ENCODE peak calls at places on chromosome 10, in seven cellular contexts. P, I, N, K, A, C and V are unnamed samples.
A peak's percentile ranks its signal among the peaks of the same experiment; 100 is the strongest.

GRCh38 chr10:131834152-131834810 is 66.5 kb upstream of the PPP2R2D start:
- DNase-seq in A (no peak), P (no peak), K (no peak), C (no peak), N (no peak), I (no peak), V (no peak)

GRCh38 chr10:65231148-65231547 is 1694.7 kb upstream of the LRRTM3 start:
- DNase-seq in N (no peak), A (no peak), I (no peak), P (no peak), K (no peak), C (no peak), V (no peak)

GRCh38 chr10:123526356-123527079 is 139.6 kb upstream of the GPR26 start:
- DNase-seq in P (no peak), A (no peak), N (no peak), K (no peak), I (no peak), C (no peak), V (no peak)

GRCh38 chr10:21122907-21123306 is 225.8 kb upstream of the NEBL start:
- DNase-seq in I (no peak), K (no peak), C (no peak), N (no peak), A (no peak), P (no peak), V (no peak)

GRCh38 chr10:29649561-29650551 is 15.1 kb upstream of the SVIL start:
- DNase-seq in K (no peak), N (no peak), A (no peak), C (no peak), P (no peak), I (no peak), V (no peak)

GRCh38 chr10:5532618-5533097 is 7.9 kb downstream of the CALML3 start:
- DNase-seq in K (no peak), A (no peak), N (no peak), C (no peak), I (no peak), P (no peak), V (no peak)

GRCh38 chr10:50577681-50578350 is 45.9 kb downstream of the SGMS1 start:
- DNase-seq in C (no peak), I (no peak), K (no peak), A (no peak), N (no peak), P (no peak), V (peak; percentile 71)

GRCh38 chr10:99995713-99996112 is 14.0 kb downstream of the DNMBP start:
- DNase-seq in C (no peak), P (no peak), K (no peak), I (no peak), A (no peak), N (no peak), V (no peak)

GRCh38 chr10:132610071-132610701 is 72.6 kb downstream of the INPP5A start:
- DNase-seq in C (no peak), I (no peak), K (no peak), P (no peak), A (no peak), N (no peak), V (no peak)

DNA sequence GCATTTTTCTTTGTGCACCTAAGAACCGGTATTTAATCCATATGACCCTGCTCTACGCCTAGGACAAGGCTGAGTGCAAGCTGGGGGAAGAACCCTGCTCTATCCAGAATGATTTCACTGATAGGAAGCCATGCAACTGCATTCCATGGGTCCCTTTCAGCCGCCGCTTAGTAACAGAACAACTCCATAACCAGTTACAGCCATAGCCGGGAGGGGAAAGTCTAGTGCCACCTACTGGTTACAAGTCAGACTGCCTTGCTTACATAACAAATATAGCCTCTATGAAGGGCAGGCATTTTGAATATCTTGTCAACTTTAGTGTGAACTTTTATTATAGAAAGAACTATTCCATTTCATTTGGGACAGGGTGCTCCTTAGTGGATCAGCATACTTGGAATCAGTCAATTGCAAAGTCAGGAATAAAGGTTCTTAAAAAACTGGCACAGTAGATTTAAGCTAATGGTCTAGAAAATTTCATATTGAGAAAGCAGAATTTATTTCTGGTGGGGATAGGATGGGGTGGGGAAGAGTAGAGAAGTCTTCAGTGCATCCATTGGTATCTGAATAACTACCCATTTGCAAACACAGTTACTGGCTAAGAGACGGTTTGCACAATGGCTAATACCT is 521.7 kb downstream of the ADRA2A start:
- DNase-seq in P (peak; percentile 36), N (peak; percentile 41), A (no peak), C (peak; percentile 10), I (peak; percentile 13), K (peak; percentile 66), V (peak; percentile 88)
- TF ChIP-seq CTCF in P (peak; percentile 59), N (peak; percentile 92), A (peak; percentile 45), C (peak; percentile 43), I (peak; percentile 46), K (peak; percentile 88), V (peak; percentile 86)

GRCh38 chr10:118543714-118544400 is 51.6 kb downstream of the PRLHR start:
- DNase-seq in C (peak; percentile 90), A (no peak), P (no peak), K (peak; percentile 64), N (peak; percentile 57), I (peak; percentile 69), V (peak; percentile 77)
- TF ChIP-seq CTCF in C (peak; percentile 87), A (no peak), P (peak; percentile 41), K (peak; percentile 62), N (peak; percentile 77), I (peak; percentile 63), V (peak; percentile 62)

GRCh38 chr10:129662386-129662785 is 195.3 kb downstream of the MGMT start:
- DNase-seq in P (no peak), K (no peak), N (no peak), I (no peak), C (no peak), A (no peak), V (no peak)
- TF ChIP-seq CTCF in P (no peak), K (peak; percentile 24), N (peak; percentile 37), I (no peak), C (no peak), A (no peak), V (no peak)

GRCh38 chr10:74035324-74035723 is 37.4 kb downstream of the VCL start:
- DNase-seq in A (no peak), K (no peak), C (no peak), I (no peak), P (no peak), N (no peak), V (no peak)
- TF ChIP-seq CTCF in A (no peak), K (no peak), C (peak; percentile 19), I (peak; percentile 42), P (no peak), N (peak; percentile 23), V (peak; percentile 12)

DNA sequence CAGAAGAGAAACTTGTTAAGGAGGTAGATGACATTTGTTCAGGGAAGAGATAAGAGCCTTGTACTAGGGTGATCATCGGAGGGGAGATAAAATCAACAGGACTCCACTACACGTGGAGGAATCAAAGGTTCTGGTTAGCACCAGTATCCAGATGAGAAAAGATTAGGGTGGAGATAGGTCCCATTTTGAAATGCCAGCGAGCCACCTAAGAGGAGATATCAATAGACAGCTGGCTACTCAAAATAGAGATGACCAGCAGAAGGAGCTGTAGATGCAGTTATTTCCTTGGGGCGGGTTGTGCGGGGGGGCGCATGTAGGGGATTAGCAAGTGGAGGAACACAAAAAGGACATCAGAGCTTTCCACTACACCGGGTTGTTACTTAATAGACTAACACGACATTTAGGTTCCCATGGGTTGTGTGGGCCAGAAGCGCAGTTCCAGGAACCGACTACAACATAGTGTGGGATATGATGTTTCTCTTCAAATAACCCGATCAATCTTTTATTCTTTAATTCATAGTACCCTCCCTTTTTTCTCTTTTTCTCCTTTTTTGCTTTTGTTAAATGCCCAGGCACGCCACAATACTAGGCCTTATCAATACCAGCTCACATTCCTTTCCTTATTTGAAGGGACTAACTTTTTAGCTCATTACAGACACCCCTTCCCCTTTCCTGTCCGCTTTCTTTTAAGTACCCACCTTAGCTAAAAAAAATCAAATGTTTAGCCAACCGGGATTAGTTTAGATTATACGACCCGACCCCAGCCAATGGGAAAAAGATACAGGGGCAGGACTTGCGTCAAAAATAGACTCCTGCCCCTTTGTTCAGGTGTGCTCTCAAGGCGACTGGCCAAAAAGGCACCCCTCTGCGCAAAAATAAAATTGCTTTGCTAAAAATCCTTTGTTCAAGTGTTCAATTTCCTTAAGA is 2.0 kb upstream of the KIF11 start:
- DNase-seq in N (peak; percentile 15), I (peak; percentile 49), P (peak; percentile 49), C (no peak), K (peak; percentile 35), A (no peak), V (peak; percentile 60)
- TF ChIP-seq CTCF in N (peak; percentile 27), I (peak; percentile 63), P (no peak), C (no peak), K (no peak), A (no peak), V (peak; percentile 41)

GRCh38 chr10:107415446-107415845 is 250.9 kb upstream of the SORCS1 start:
- DNase-seq in K (no peak), I (no peak), A (no peak), P (no peak), N (no peak), C (no peak), V (no peak)

GRCh38 chr10:107413971-107414370 is 249.5 kb upstream of the SORCS1 start:
- DNase-seq in P (no peak), A (no peak), K (no peak), C (no peak), N (no peak), I (no peak), V (no peak)

DNA sequence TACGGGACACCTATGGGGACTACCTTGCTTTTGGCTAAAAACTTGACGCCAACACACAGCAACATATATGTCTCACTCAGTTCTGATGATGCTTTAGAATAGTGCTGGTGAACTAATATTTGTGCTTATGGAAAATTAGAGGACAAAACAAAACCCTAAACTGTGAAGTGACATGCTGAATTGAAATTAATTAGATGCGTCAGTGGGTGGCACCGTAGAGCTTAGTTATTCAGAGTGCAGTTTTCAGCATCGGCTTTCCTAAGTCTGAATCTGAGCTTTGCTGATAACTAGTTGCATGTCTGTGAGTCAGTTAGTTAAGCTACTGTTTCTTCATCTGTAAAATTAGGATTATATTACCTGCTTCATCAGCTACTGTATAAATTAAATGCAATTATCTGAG is 245.0 kb upstream of the SORCS1 start:
- DNase-seq in P (no peak), A (no peak), K (no peak), I (no peak), C (peak; percentile 12), N (no peak), V (peak; percentile 45)
- TF ChIP-seq CTCF in P (no peak), A (no peak), K (no peak), I (no peak), C (peak; percentile 40), N (peak; percentile 35), V (peak; percentile 46)

GRCh38 chr10:22622242-22622806 is 92.1 kb downstream of the PIP4K2A start:
- DNase-seq in N (no peak), A (no peak), P (no peak), I (no peak), K (no peak), C (no peak), V (no peak)
- TF ChIP-seq CTCF in N (no peak), A (no peak), P (no peak), I (no peak), K (no peak), C (no peak), V (no peak)